ENCODE peak calls at places on chromosomes 11 and 22, in nine cellular contexts. D is HT1080; X is H7; R is AG10803; Z is anterior cingulate cortex; Y is effector memory CD8-positive, alpha-beta T cell; O is stimulated activated naive B cell treated with anti-CD40 and anti-IgM and Interleukin-4, amounts not matched to agents 10 μg/mL and 1 μg/mL and 100 μg/mL, for 72 hours; W is effector CD4-positive, alpha-beta T cell; F is RWPE1. V is an unnamed sample.

GRCh38 chr11:70423523-70424505 is 25.5 kb downstream of the CTTN start:
- DNase-seq in F (no peak), W (no peak), Y (peak), D (peak), R (peak), O (peak), Z (no peak), X (peak), V (peak)

GRCh38 chr11:12017243-12017678 is 8.8 kb upstream of the DKK3 start:
- DNase-seq in Z (no peak), O (no peak), X (no peak), F (no peak), R (peak), D (peak), W (no peak), Y (no peak), V (no peak)

GRCh38 chr22:42799462-42800405 is 57.3 kb downstream of the ARFGAP3 start:
- DNase-seq in D (peak), X (peak), Y (no peak), O (no peak), W (no peak), Z (no peak), R (no peak), F (no peak), V (no peak)

GRCh38 chr11:57772562-57772961 is 11.0 kb downstream of the CTNND1 start:
- DNase-seq in X (no peak), R (no peak), D (no peak), W (no peak), O (no peak), Y (no peak), Z (no peak), F (no peak), V (peak)

GRCh38 chr22:40156001-40156516 is 21.7 kb upstream of the TNRC6B start:
- DNase-seq in X (peak), Z (no peak), W (no peak), R (no peak), O (no peak), D (peak), F (peak), Y (no peak), V (peak)

GRCh38 chr11:10701982-10702381 is 8.4 kb upstream of the IRAG1 start:
- DNase-seq in Z (no peak), W (no peak), Y (no peak), X (no peak), F (no peak), R (peak), D (no peak), O (no peak), V (no peak)

GRCh38 chr22:22704156-22704946 is 59.9 kb downstream of the GGTLC2 start:
- DNase-seq in O (no peak), R (no peak), F (no peak), W (no peak), X (no peak), Z (no peak), Y (no peak), D (no peak), V (no peak)

GRCh38 chr22:19772673-19773469 is 12.3 kb downstream of the TBX1 start:
- DNase-seq in D (no peak), O (peak), Z (no peak), W (no peak), F (no peak), Y (no peak), X (peak), R (no peak), V (no peak)

GRCh38 chr11:69356703-69357457 is 62.9 kb downstream of the MYEOV start:
- DNase-seq in Y (no peak), F (no peak), X (peak), Z (no peak), W (no peak), O (no peak), D (no peak), R (no peak), V (no peak)

V was measured in RCC 7860.